ENCODE peak calls at places on chromosome 13, in five cellular contexts. One of them, this sample, is unnamed.

GRCh38 chr13:26949701-26950345 is 189.2 kb upstream of the GPR12 start:
- DNase-seq in progenitor cell of endocrine pancreas: no peak
- DNase-seq in GM06990: no peak
- DNase-seq in ovary: no peak
- DNase-seq in GM23338: no peak
- DNase-seq in this sample: no peak

GRCh38 chr13:60411464-60411863 is 14.4 kb downstream of the TDRD3 start:
- DNase-seq in progenitor cell of endocrine pancreas: no peak
- DNase-seq in GM06990: no peak
- DNase-seq in GM23338: no peak
- DNase-seq in ovary: no peak
- DNase-seq in this sample: no peak

GRCh38 chr13:47216176-47216822 is 319.4 kb upstream of the HTR2A start:
- DNase-seq in GM23338: no peak
- DNase-seq in progenitor cell of endocrine pancreas: no peak
- DNase-seq in GM06990: peak
- DNase-seq in ovary: no peak
- DNase-seq in this sample: no peak

GRCh38 chr13:99299545-99300341 is 7.5 kb downstream of the GPR183 start:
- DNase-seq in GM06990: no peak
- DNase-seq in GM23338: peak
- DNase-seq in ovary: no peak
- DNase-seq in progenitor cell of endocrine pancreas: no peak
- DNase-seq in this sample: no peak

GRCh38 chr13:74867460-74867859 is 614.5 kb downstream of the TBC1D4 start:
- DNase-seq in progenitor cell of endocrine pancreas: no peak
- DNase-seq in ovary: no peak
- DNase-seq in GM23338: no peak
- DNase-seq in GM06990: no peak
- DNase-seq in this sample: peak

GRCh38 chr13:49046002-49046401 is 70.3 kb downstream of the FNDC3A start:
- DNase-seq in ovary: no peak
- DNase-seq in progenitor cell of endocrine pancreas: no peak
- DNase-seq in GM23338: no peak
- DNase-seq in GM06990: no peak
- DNase-seq in this sample: no peak

GRCh38 chr13:64551755-64552154 is 2678.4 kb downstream of the PCDH9 start:
- DNase-seq in progenitor cell of endocrine pancreas: no peak
- DNase-seq in ovary: no peak
- DNase-seq in GM06990: no peak
- DNase-seq in GM23338: no peak
- DNase-seq in this sample: peak

GRCh38 chr13:113741101-113741731 is 17.8 kb upstream of the TMEM255B start:
- DNase-seq in ovary: no peak
- DNase-seq in GM06990: no peak
- DNase-seq in GM23338: no peak
- DNase-seq in progenitor cell of endocrine pancreas: no peak
- DNase-seq in this sample: no peak

GRCh38 chr13:54029226-54029625 is 1000.6 kb downstream of the OLFM4 start:
- DNase-seq in progenitor cell of endocrine pancreas: no peak
- DNase-seq in GM06990: no peak
- DNase-seq in GM23338: peak
- DNase-seq in ovary: no peak
- DNase-seq in this sample: no peak

GRCh38 chr13:36428083-36428482 is 4.2 kb upstream of the CCNA1 start:
- DNase-seq in ovary: no peak
- DNase-seq in GM23338: no peak
- DNase-seq in GM06990: no peak
- DNase-seq in progenitor cell of endocrine pancreas: no peak
- DNase-seq in this sample: peak

GRCh38 chr13:112059457-112060317 is 7.3 kb upstream of the SOX1 start:
- DNase-seq in GM23338: no peak
- DNase-seq in ovary: no peak
- DNase-seq in progenitor cell of endocrine pancreas: no peak
- DNase-seq in GM06990: no peak
- DNase-seq in this sample: no peak

GRCh38 chr13:106573279-106573831 is 5.4 kb upstream of the ARGLU1 start:
- DNase-seq in ovary: peak
- DNase-seq in GM06990: no peak
- DNase-seq in progenitor cell of endocrine pancreas: no peak
- DNase-seq in GM23338: no peak
- DNase-seq in this sample: peak

GRCh38 chr13:50467156-50467814 is 376.2 kb downstream of the DLEU7 start:
- DNase-seq in GM23338: no peak
- DNase-seq in GM06990: no peak
- DNase-seq in progenitor cell of endocrine pancreas: no peak
- DNase-seq in ovary: no peak
- DNase-seq in this sample: no peak

GRCh38 chr13:34201050-34201913 is 383.3 kb downstream of the RFC3 start:
- DNase-seq in progenitor cell of endocrine pancreas: no peak
- DNase-seq in ovary: no peak
- DNase-seq in GM06990: no peak
- DNase-seq in GM23338: no peak
- DNase-seq in this sample: peak

GRCh38 chr13:114222461-114222968 is 12.2 kb upstream of the CDC16 start:
- DNase-seq in GM23338: no peak
- DNase-seq in GM06990: peak
- DNase-seq in ovary: no peak
- DNase-seq in progenitor cell of endocrine pancreas: no peak
- DNase-seq in this sample: peak

GRCh38 chr13:41054919-41055619 is 6.2 kb upstream of the WBP4 start:
- DNase-seq in GM06990: no peak
- DNase-seq in ovary: no peak
- DNase-seq in progenitor cell of endocrine pancreas: no peak
- DNase-seq in GM23338: peak
- DNase-seq in this sample: no peak

GRCh38 chr13:112146073-112146360 is 79.1 kb downstream of the SOX1 start:
- DNase-seq in ovary: no peak
- DNase-seq in GM23338: no peak
- DNase-seq in GM06990: no peak
- DNase-seq in progenitor cell of endocrine pancreas: no peak
- DNase-seq in this sample: no peak

GRCh38 chr13:61128850-61129645 is 286.6 kb downstream of the PCDH20 start:
- DNase-seq in ovary: no peak
- DNase-seq in GM06990: no peak
- DNase-seq in progenitor cell of endocrine pancreas: no peak
- DNase-seq in GM23338: no peak
- DNase-seq in this sample: no peak

GRCh38 chr13:84096221-84096620 is 213.9 kb upstream of the SLITRK1 start:
- DNase-seq in GM06990: no peak
- DNase-seq in GM23338: no peak
- DNase-seq in ovary: no peak
- DNase-seq in progenitor cell of endocrine pancreas: no peak
- DNase-seq in this sample: peak

GRCh38 chr13:71417205-71417604 is 449.8 kb downstream of the DACH1 start:
- DNase-seq in GM06990: no peak
- DNase-seq in GM23338: no peak
- DNase-seq in progenitor cell of endocrine pancreas: no peak
- DNase-seq in ovary: no peak
- DNase-seq in this sample: peak

GRCh38 chr13:20388184-20388583 is 137.5 kb downstream of the CRYL1 start:
- DNase-seq in ovary: no peak
- DNase-seq in GM23338: no peak
- DNase-seq in progenitor cell of endocrine pancreas: no peak
- DNase-seq in GM06990: no peak
- DNase-seq in this sample: no peak

GRCh38 chr13:30864352-30865130 is 41.5 kb upstream of the MEDAG start:
- DNase-seq in GM06990: no peak
- DNase-seq in GM23338: peak
- DNase-seq in ovary: peak
- DNase-seq in progenitor cell of endocrine pancreas: no peak
- DNase-seq in this sample: peak

GRCh38 chr13:33642374-33643065 is 175.4 kb upstream of the RFC3 start:
- DNase-seq in ovary: peak
- DNase-seq in GM23338: no peak
- DNase-seq in GM06990: no peak
- DNase-seq in progenitor cell of endocrine pancreas: no peak
- DNase-seq in this sample: peak

DNA sequence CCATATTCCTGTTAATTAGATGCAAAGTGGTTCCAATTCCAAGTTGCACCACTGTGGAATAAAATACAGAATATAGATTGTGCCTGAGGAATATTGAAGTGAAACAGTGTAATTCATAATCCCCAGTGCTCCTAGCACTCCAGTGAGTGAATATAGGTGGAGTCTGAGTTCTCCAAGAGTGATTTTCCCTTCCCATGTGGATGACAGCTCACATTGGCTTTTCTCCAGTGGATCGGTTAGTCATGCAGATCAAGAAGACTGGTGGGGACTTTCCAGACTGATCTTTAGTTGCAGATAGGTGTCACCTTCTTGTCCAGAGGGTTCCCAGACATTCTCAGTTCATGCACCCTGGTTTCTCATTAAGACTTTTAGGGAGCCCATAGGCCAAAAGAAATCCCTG is 47.8 kb downstream of the SPATA13 start:
- DNase-seq in progenitor cell of endocrine pancreas: no peak
- DNase-seq in ovary: no peak
- DNase-seq in GM06990: no peak
- DNase-seq in GM23338: no peak
- DNase-seq in this sample: peak
- TF ChIP-seq CTCF in progenitor cell of endocrine pancreas: no peak
- TF ChIP-seq CTCF in ovary: no peak
- TF ChIP-seq CTCF in GM06990: no peak
- TF ChIP-seq CTCF in GM23338: no peak
- TF ChIP-seq CTCF in this sample: no peak

DNA sequence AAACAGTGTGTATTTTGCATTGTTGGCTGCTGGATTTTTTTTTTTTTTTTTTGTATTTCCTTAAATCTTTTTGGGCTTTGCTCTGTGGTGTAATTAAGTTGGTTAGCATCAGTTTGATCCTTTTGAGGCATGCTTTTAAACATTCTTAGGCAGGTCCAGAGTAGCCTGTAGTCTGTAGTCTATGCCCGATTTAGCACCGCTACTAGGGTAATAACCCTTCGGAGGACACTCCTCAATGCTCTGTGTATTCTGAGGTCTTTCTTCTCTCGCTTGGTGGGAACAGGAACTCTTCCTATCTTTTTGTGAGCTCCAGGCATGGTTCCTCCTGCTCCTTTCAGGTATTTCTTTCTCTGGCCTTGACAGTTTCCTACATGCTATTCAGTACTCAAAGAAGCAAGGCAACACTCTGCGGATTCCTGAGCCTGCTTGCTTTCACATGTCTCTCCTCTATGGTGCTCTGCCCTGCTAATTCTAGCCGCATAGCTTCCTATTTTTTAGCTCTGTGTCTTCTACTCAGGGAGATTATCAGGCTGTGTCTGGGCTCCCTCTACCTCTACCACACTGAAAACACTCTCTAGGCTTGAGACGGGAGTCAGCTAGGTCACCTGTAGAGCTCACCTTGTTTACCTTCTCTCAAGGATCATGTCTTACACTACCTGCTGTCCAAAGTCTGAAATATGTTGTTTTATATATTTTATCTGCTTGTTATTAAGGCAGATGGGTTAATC is 195.1 kb downstream of the NDFIP2 start:
- DNase-seq in ovary: no peak
- DNase-seq in progenitor cell of endocrine pancreas: no peak
- DNase-seq in GM06990: no peak
- DNase-seq in GM23338: no peak
- DNase-seq in this sample: no peak
- TF ChIP-seq CTCF in ovary: no peak
- TF ChIP-seq CTCF in progenitor cell of endocrine pancreas: no peak
- TF ChIP-seq CTCF in GM06990: no peak
- TF ChIP-seq CTCF in GM23338: no peak
- TF ChIP-seq CTCF in this sample: no peak

GRCh38 chr13:45705145-45705695 is 3.1 kb downstream of the CBY2 start:
- DNase-seq in ovary: no peak
- DNase-seq in GM06990: no peak
- DNase-seq in GM23338: no peak
- DNase-seq in progenitor cell of endocrine pancreas: no peak
- DNase-seq in this sample: no peak

GRCh38 chr13:45704211-45704739 is 2.2 kb downstream of the CBY2 start:
- DNase-seq in progenitor cell of endocrine pancreas: no peak
- DNase-seq in GM23338: no peak
- DNase-seq in GM06990: no peak
- DNase-seq in ovary: no peak
- DNase-seq in this sample: no peak

GRCh38 chr13:45702869-45703391 is 810 bp downstream of the CBY2 start:
- DNase-seq in progenitor cell of endocrine pancreas: no peak
- DNase-seq in GM23338: no peak
- DNase-seq in GM06990: no peak
- DNase-seq in ovary: no peak
- DNase-seq in this sample: no peak

GRCh38 chr13:45702088-45702487 is at the start of gene CBY2:
- DNase-seq in GM23338: no peak
- DNase-seq in GM06990: no peak
- DNase-seq in progenitor cell of endocrine pancreas: no peak
- DNase-seq in ovary: no peak
- DNase-seq in this sample: no peak

DNA sequence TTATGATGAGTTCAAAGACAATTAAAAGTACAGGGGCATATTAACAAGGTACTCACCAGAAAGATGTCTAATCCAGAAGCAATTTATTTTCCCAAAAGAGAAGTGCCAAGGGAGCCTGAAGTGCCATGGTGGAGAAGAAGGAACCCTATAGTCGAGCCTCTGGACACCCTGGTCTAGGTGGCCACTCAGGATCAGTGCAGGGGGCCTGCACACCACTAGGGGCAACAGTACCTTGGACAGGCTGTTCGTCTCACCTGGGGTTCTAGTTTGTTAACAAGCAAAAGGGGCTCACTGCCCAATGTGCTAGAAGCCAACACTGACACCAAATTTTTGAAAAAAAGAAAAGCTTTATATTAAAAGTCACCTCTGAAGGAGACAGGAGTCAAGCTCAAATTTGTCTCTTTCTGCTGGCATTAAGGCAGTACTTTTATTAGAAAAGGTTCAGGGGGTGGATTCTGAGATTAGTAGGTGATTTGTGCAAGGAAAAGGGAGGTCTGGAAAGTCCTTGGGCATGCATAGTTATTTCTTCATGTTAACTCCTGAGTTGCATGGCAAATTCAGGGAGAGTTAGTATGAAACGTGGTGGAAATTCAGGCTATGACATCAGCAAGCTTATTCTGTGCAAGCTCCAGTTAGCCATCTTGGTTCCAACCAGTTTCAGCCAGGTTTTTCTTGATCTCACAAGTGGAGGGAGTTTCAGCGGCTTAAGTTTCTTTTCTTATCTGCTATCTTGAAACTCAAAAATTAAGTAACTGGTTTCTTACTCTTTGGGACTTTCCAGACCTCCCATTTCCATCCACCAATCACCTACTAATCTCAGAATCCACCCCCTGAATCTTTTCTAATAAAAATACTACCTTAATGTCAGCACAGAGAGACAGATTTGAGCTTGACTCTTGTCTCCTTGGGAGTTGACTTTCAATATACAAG is 884 bp upstream of the CBY2 start:
- DNase-seq in GM06990: peak
- DNase-seq in GM23338: no peak
- DNase-seq in progenitor cell of endocrine pancreas: no peak
- DNase-seq in ovary: no peak
- DNase-seq in this sample: no peak
- TF ChIP-seq CTCF in GM06990: peak
- TF ChIP-seq CTCF in GM23338: peak
- TF ChIP-seq CTCF in progenitor cell of endocrine pancreas: peak
- TF ChIP-seq CTCF in ovary: no peak
- TF ChIP-seq CTCF in this sample: no peak

DNA sequence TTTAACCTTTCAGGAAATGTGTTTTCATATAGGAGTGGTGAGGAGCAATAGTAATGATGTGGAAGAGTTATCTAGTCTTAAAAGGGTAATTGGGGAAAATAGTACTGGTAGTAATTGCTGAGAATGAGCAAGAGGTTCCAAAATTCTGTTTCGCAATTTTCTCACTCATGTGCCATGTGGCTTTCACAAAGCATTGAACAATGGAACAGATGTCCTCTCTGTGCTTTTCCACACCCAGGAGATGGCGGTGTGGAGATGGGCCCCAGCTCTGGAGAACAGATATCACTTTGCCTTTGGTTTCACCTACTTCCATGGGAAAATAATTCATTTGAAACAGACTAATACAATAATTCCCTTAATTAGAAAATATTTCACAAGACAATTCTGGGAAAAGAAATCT is 170.0 kb upstream of the SLC10A2 start:
- DNase-seq in GM06990: no peak
- DNase-seq in GM23338: peak
- DNase-seq in ovary: no peak
- DNase-seq in progenitor cell of endocrine pancreas: no peak
- DNase-seq in this sample: peak
- TF ChIP-seq CTCF in GM06990: no peak
- TF ChIP-seq CTCF in GM23338: peak
- TF ChIP-seq CTCF in ovary: no peak
- TF ChIP-seq CTCF in progenitor cell of endocrine pancreas: no peak
- TF ChIP-seq CTCF in this sample: peak